ENCODE peak calls at places on chromosomes 6 and 20, in five cellular contexts. One of them, this sample, is unnamed.

GRCh38 chr20:60729119-60729900 is 522.8 kb upstream of the CDH4 start:
- DNase-seq in fibroblast of mammary gland: no peak
- DNase-seq in left lung: no peak
- DNase-seq in neural progenitor cell: peak; percentile 10
- DNase-seq in IMR-90: no peak
- DNase-seq in this sample: no peak

GRCh38 chr6:106097368-106098231 is 11.5 kb downstream of the PRDM1 start:
- DNase-seq in left lung: no peak
- DNase-seq in IMR-90: peak; percentile 63
- DNase-seq in neural progenitor cell: no peak
- DNase-seq in fibroblast of mammary gland: peak; percentile 82
- DNase-seq in this sample: peak; percentile 81

GRCh38 chr20:42093542-42094440 is 475.6 kb upstream of the CHD6 start:
- DNase-seq in neural progenitor cell: no peak
- DNase-seq in left lung: no peak
- DNase-seq in IMR-90: no peak
- DNase-seq in fibroblast of mammary gland: no peak
- DNase-seq in this sample: no peak

GRCh38 chr6:56866917-56867522 is 87.9 kb upstream of the BEND6 start:
- DNase-seq in IMR-90: peak; percentile 50
- DNase-seq in fibroblast of mammary gland: peak; percentile 61
- DNase-seq in left lung: no peak
- DNase-seq in neural progenitor cell: no peak
- DNase-seq in this sample: peak; percentile 48

GRCh38 chr20:19582782-19583181 is 175.3 kb upstream of the RIN2 start:
- DNase-seq in fibroblast of mammary gland: no peak
- DNase-seq in left lung: no peak
- DNase-seq in IMR-90: no peak
- DNase-seq in neural progenitor cell: no peak
- DNase-seq in this sample: no peak

GRCh38 chr20:32493356-32493755 is 91.8 kb downstream of the NOL4L start:
- DNase-seq in fibroblast of mammary gland: no peak
- DNase-seq in IMR-90: no peak
- DNase-seq in left lung: no peak
- DNase-seq in neural progenitor cell: no peak
- DNase-seq in this sample: no peak

GRCh38 chr6:14354919-14355572 is 237.5 kb downstream of the CD83 start:
- DNase-seq in left lung: peak; percentile 66
- DNase-seq in IMR-90: peak; percentile 88
- DNase-seq in fibroblast of mammary gland: peak; percentile 93
- DNase-seq in neural progenitor cell: no peak
- DNase-seq in this sample: peak; percentile 91

GRCh38 chr20:47708140-47708807 is 77.0 kb downstream of the SULF2 start:
- DNase-seq in IMR-90: no peak
- DNase-seq in neural progenitor cell: no peak
- DNase-seq in fibroblast of mammary gland: no peak
- DNase-seq in left lung: no peak
- DNase-seq in this sample: no peak

GRCh38 chr6:39812853-39813533 is 20.8 kb downstream of the DAAM2 start:
- DNase-seq in neural progenitor cell: no peak
- DNase-seq in fibroblast of mammary gland: peak; percentile 86
- DNase-seq in left lung: peak; percentile 57
- DNase-seq in IMR-90: peak; percentile 68
- DNase-seq in this sample: peak; percentile 83

GRCh38 chr6:119077643-119078448 is 618 bp downstream of the FAM184A start:
- DNase-seq in neural progenitor cell: peak; percentile 55
- DNase-seq in IMR-90: no peak
- DNase-seq in left lung: peak; percentile 36
- DNase-seq in fibroblast of mammary gland: peak; percentile 14
- DNase-seq in this sample: peak; percentile 14

GRCh38 chr6:45773906-45774305 is 241.8 kb downstream of the CLIC5 start:
- DNase-seq in fibroblast of mammary gland: no peak
- DNase-seq in neural progenitor cell: no peak
- DNase-seq in IMR-90: no peak
- DNase-seq in left lung: no peak
- DNase-seq in this sample: no peak

GRCh38 chr6:17836298-17836697 is 129.6 kb upstream of the NUP153 start:
- DNase-seq in neural progenitor cell: no peak
- DNase-seq in fibroblast of mammary gland: no peak
- DNase-seq in IMR-90: no peak
- DNase-seq in left lung: no peak
- DNase-seq in this sample: no peak

GRCh38 chr6:64301307-64302236 is 666.0 kb downstream of the PHF3 start:
- DNase-seq in fibroblast of mammary gland: no peak
- DNase-seq in left lung: no peak
- DNase-seq in neural progenitor cell: no peak
- DNase-seq in IMR-90: no peak
- DNase-seq in this sample: no peak

GRCh38 chr6:11762782-11763459 is 15.7 kb downstream of the ADTRP start:
- DNase-seq in fibroblast of mammary gland: peak; percentile 68
- DNase-seq in neural progenitor cell: no peak
- DNase-seq in left lung: no peak
- DNase-seq in IMR-90: no peak
- DNase-seq in this sample: peak; percentile 52

GRCh38 chr6:11764250-11764604 is 14.4 kb downstream of the ADTRP start:
- DNase-seq in neural progenitor cell: no peak
- DNase-seq in left lung: no peak
- DNase-seq in IMR-90: no peak
- DNase-seq in fibroblast of mammary gland: no peak
- DNase-seq in this sample: no peak

GRCh38 chr6:11761744-11762620 is 16.6 kb downstream of the ADTRP start:
- DNase-seq in fibroblast of mammary gland: no peak
- DNase-seq in neural progenitor cell: no peak
- DNase-seq in IMR-90: no peak
- DNase-seq in left lung: no peak
- DNase-seq in this sample: no peak

GRCh38 chr6:11766056-11766455 is 12.5 kb downstream of the ADTRP start:
- DNase-seq in left lung: no peak
- DNase-seq in fibroblast of mammary gland: no peak
- DNase-seq in IMR-90: peak; percentile 54
- DNase-seq in neural progenitor cell: no peak
- DNase-seq in this sample: peak; percentile 62

GRCh38 chr6:11763460-11764249 is 14.9 kb downstream of the ADTRP start:
- DNase-seq in fibroblast of mammary gland: peak; percentile 46
- DNase-seq in neural progenitor cell: peak; percentile 32
- DNase-seq in IMR-90: no peak
- DNase-seq in left lung: no peak
- DNase-seq in this sample: peak; percentile 41
- H3K4me3 ChIP-seq in fibroblast of mammary gland: no peak overlapping the region
- H3K4me3 ChIP-seq in neural progenitor cell: no peak overlapping the region
- H3K4me3 ChIP-seq in IMR-90: no peak overlapping the region
- H3K4me3 ChIP-seq in left lung: no peak overlapping the region
- H3K4me3 ChIP-seq in this sample: no peak overlapping the region

DNA sequence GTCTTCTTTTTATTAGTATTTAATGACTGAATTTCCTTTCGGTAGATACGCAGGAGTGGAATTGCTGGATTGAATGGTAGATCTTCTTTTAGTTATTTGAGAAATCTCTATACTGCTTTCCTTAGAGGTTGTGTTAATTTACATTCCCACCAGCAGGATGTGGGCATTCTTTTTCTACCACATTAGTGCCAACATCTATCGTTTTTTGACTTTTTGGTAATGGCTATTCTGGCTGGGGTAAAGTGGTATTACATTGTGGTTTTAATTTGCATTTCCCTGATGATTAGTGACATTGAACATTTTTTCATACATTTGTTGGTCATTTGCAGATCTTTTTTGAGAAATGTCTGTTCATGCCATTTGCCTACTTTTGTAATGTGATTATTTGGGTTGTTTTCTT is 37.1 kb downstream of the SUMO4 start:
- DNase-seq in IMR-90: no peak
- DNase-seq in fibroblast of mammary gland: no peak
- DNase-seq in neural progenitor cell: no peak
- DNase-seq in left lung: no peak
- DNase-seq in this sample: no peak
- TF ChIP-seq CTCF in IMR-90: no peak
- TF ChIP-seq CTCF in fibroblast of mammary gland: no peak
- TF ChIP-seq CTCF in neural progenitor cell: no peak
- TF ChIP-seq CTCF in left lung: no peak
- TF ChIP-seq CTCF in this sample: no peak

GRCh38 chr20:53208110-53208908 is 236.2 kb downstream of the TSHZ2 start:
- DNase-seq in fibroblast of mammary gland: no peak
- DNase-seq in IMR-90: no peak
- DNase-seq in left lung: no peak
- DNase-seq in neural progenitor cell: peak; percentile 77
- DNase-seq in this sample: no peak
- H3K4me3 ChIP-seq in fibroblast of mammary gland: no peak overlapping the region
- H3K4me3 ChIP-seq in IMR-90: no peak overlapping the region
- H3K4me3 ChIP-seq in left lung: no peak overlapping the region
- H3K4me3 ChIP-seq in neural progenitor cell: no peak overlapping the region
- H3K4me3 ChIP-seq in this sample: no peak overlapping the region

GRCh38 chr20:44040202-44040915 is 125.7 kb downstream of the TOX2 start:
- DNase-seq in neural progenitor cell: no peak
- DNase-seq in left lung: no peak
- DNase-seq in fibroblast of mammary gland: peak; percentile 23
- DNase-seq in IMR-90: no peak
- DNase-seq in this sample: no peak

GRCh38 chr20:44041001-44041400 is 126.3 kb downstream of the TOX2 start:
- DNase-seq in neural progenitor cell: no peak
- DNase-seq in left lung: no peak
- DNase-seq in fibroblast of mammary gland: no peak
- DNase-seq in IMR-90: no peak
- DNase-seq in this sample: no peak

GRCh38 chr20:44039741-44040140 is 125.1 kb downstream of the TOX2 start:
- DNase-seq in neural progenitor cell: no peak
- DNase-seq in left lung: no peak
- DNase-seq in fibroblast of mammary gland: no peak
- DNase-seq in IMR-90: no peak
- DNase-seq in this sample: no peak

GRCh38 chr20:44038681-44039123 is 124.0 kb downstream of the TOX2 start:
- DNase-seq in fibroblast of mammary gland: peak; percentile 10
- DNase-seq in left lung: no peak
- DNase-seq in neural progenitor cell: no peak
- DNase-seq in IMR-90: no peak
- DNase-seq in this sample: no peak

DNA sequence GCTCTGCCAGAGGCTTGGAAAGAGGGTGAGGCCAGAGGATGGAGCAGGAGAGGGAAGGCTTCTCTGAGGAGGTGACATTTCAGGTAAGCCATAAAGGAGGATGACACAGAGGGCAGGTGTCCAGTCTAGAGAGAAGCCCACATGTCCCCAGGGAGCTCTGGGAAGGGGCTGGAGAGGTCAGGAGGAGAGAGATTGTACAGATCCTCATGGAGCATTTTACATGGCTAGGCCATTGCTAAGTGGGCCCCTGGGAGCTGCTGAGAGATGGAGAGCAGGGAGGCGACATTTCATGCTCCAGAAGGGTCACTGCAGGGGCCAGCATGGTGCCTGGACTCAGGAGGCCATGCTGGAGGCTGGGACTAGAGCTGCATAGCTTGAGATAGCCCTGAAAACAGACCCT is 124.5 kb downstream of the TOX2 start:
- DNase-seq in neural progenitor cell: no peak
- DNase-seq in IMR-90: no peak
- DNase-seq in left lung: no peak
- DNase-seq in fibroblast of mammary gland: no peak
- DNase-seq in this sample: no peak
- TF ChIP-seq CTCF in neural progenitor cell: no peak
- TF ChIP-seq CTCF in IMR-90: no peak
- TF ChIP-seq CTCF in left lung: no peak
- TF ChIP-seq CTCF in fibroblast of mammary gland: no peak
- TF ChIP-seq CTCF in this sample: no peak